ENCODE peak calls at places on chromosomes 1 and 21, in ten cellular contexts. Z is neural crest cell, R is thoracic aorta, M is sigmoid colon, Q is foreskin fibroblast, F is retinal pigment epithelial cell, U is MM.1S, L is ovary, G is lower lobe of right lung, T is adrenal gland. Y is an unnamed sample.

GRCh38 chr1:247189981-247190798 is 18.4 kb upstream of the ZNF124 start:
- DNase-seq in Z (no peak), M (no peak), U (no peak), R (no peak), T (no peak), G (no peak), L (no peak), F (no peak), Q (no peak), Y (no peak)

GRCh38 chr1:205247130-205247921 is 19.6 kb downstream of the TMCC2 start:
- DNase-seq in F (no peak), Q (no peak), G (no peak), Z (no peak), U (peak), R (no peak), L (peak), M (no peak), T (no peak), Y (no peak)

GRCh38 chr1:93605812-93606512 is 75.7 kb downstream of the BCAR3 start:
- DNase-seq in F (no peak), T (peak), U (no peak), G (no peak), L (no peak), R (no peak), Q (peak), M (peak), Z (no peak), Y (no peak)

GRCh38 chr1:78104322-78104721 is 58.6 kb downstream of the GIPC2 start:
- DNase-seq in U (no peak), G (no peak), L (no peak), F (no peak), R (no peak), Z (no peak), M (no peak), Q (peak), T (no peak), Y (no peak)

GRCh38 chr1:89873250-89873649 is 52.4 kb downstream of the LRRC8D start:
- DNase-seq in L (no peak), M (no peak), G (no peak), T (no peak), Q (no peak), F (no peak), Z (no peak), U (no peak), R (no peak), Y (no peak)

GRCh38 chr1:36775716-36776115 is 258.6 kb downstream of the GRIK3 start:
- DNase-seq in Q (no peak), Z (no peak), T (no peak), F (no peak), G (no peak), L (no peak), M (no peak), R (no peak), U (no peak), Y (no peak)

GRCh38 chr1:87359586-87359985 is 30.9 kb downstream of the LMO4 start:
- DNase-seq in Z (no peak), L (no peak), G (no peak), F (no peak), U (no peak), T (no peak), M (no peak), R (no peak), Q (no peak), Y (no peak)

GRCh38 chr1:116538527-116538926 is 32.3 kb downstream of the CD58 start:
- DNase-seq in T (no peak), L (no peak), G (no peak), Q (peak), F (no peak), R (no peak), M (no peak), U (no peak), Z (no peak), Y (no peak)

GRCh38 chr1:236983818-236984217 is 20.4 kb downstream of the MT1HL1 start:
- DNase-seq in R (no peak), L (no peak), T (no peak), M (no peak), U (no peak), Z (no peak), F (no peak), Q (no peak), G (no peak), Y (no peak)

GRCh38 chr1:54547601-54548388 is at the start of gene ACOT11:
- DNase-seq in M (peak), U (no peak), T (peak), Q (peak), Z (no peak), L (peak), G (peak), F (peak), R (peak), Y (no peak)

GRCh38 chr1:204623894-204624361 is 61.6 kb downstream of the LRRN2 start:
- DNase-seq in T (no peak), Q (peak), G (no peak), R (no peak), M (no peak), F (no peak), L (no peak), Z (no peak), U (peak), Y (no peak)

GRCh38 chr1:32903991-32904776 is 3.0 kb upstream of the TMEM54 start:
- DNase-seq in L (peak), Q (no peak), T (no peak), R (no peak), U (no peak), F (no peak), M (peak), Z (no peak), G (no peak), Y (no peak)

GRCh38 chr21:25456672-25457071 is 150.6 kb downstream of the MRPL39 start:
- DNase-seq in F (peak), M (no peak), R (no peak), L (no peak), Z (no peak), Q (no peak), T (no peak), G (no peak), U (no peak), Y (no peak)

GRCh38 chr1:1373051-1373450 is 2.0 kb downstream of the AURKAIP1 start:
- DNase-seq in Q (no peak), F (no peak), Z (no peak), L (no peak), U (no peak), M (no peak), G (no peak), T (no peak), R (no peak), Y (no peak)

GRCh38 chr1:1374068-1374860 is 743 bp downstream of the AURKAIP1 start:
- DNase-seq in R (no peak), F (no peak), Q (peak), Z (no peak), T (no peak), L (peak), M (no peak), U (no peak), G (peak), Y (no peak)

GRCh38 chr1:1373493-1374067 is 1.4 kb downstream of the AURKAIP1 start:
- DNase-seq in T (no peak), M (no peak), Q (no peak), G (no peak), F (no peak), L (peak), R (no peak), U (no peak), Z (no peak), Y (no peak)

GRCh38 chr1:1376551-1377226 is 1.7 kb upstream of the AURKAIP1 start:
- DNase-seq in Z (no peak), L (no peak), T (no peak), F (no peak), G (no peak), M (no peak), R (no peak), U (no peak), Q (no peak), Y (no peak)

DNA sequence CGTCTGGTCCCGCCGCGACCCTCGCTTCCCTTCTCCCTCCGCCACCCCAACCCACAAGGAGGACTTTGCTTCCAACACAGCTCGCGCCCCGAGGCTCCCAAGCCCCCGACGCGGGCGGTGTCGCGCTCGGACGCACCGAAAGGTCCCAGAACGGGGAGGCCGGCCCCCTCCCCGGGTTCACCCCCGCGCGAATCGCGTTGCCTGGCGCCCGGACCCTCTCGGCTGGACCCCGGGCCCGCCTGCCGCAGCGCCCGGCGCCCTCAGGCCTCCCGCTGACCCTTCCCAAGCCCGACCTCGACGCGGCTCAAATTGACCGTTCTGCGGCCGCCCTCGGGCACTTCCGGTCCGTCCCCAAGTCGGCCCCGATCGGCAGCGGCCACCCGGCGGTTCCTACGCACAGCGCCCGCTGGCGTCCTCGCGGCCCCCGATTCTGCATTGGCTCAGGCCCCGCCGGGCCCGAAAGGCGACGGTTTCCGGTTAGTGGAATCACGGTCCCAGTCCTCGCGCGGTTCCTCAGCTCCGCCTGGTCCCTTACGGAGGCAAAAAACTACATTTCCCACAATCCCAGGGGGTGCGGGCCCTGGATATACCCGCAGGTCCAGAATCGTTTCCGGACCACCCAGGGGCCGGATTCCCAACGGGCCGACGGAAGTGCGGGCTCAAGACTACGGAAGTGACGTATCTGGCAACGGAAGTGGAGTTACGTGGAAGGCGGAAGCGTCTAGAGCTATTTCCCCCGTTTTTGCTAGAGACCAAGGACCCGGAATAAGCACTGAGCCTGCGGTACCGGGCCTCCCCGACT is at the start of gene AURKAIP1:
- DNase-seq in Z (peak), M (peak), Q (peak), U (peak), T (peak), F (peak), R (peak), G (peak), L (peak), Y (peak)
- TF ChIP-seq CTCF in Z (peak), M (no peak), Q (peak), U (peak), T (no peak), F (peak), R (peak), G (peak), L (no peak), Y (no peak)

DNA sequence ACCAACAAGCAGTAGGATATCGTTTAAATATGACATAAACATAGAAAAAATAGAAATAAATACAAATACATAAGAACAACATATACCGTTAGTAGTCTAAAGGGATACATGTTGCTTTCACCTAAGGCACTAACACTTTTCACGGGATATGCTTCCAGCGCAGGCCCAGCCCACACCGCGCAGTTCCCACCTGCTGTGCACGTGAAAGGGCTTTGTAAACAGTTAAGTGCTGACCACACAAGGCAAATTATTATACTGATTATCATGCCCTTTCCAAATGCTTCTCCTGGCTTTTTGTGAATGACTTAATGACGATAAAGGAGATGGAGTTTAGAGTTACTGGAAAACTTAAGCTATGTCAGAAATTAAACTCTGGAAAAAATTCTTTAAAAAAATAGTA is 11.3 kb upstream of the IL22RA1 start:
- DNase-seq in R (no peak), L (no peak), M (no peak), Z (no peak), F (no peak), G (no peak), U (no peak), Q (no peak), T (no peak), Y (no peak)
- TF ChIP-seq CTCF in R (no peak), L (no peak), M (no peak), Z (no peak), F (no peak), G (no peak), U (no peak), Q (no peak), T (no peak), Y (no peak)

DNA sequence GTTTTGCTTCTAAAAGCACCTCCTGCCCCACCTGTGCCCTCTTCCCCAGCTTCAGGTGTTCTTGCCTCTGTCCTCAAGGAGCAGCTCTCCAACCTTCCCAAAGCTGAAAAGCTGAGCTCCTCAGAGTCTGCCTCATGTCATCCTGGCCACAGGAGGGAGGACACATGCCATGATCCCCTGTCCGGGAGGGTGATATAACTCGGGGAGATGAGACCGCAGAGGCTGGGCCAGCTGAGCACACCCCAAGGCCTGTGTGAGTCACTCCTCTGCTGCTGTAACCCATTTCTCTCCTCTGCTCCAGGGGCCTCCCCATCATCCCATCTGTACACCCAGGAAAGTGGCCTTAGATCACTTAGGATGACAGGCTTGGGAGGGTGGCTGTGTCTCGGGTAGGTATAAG is 49.8 kb downstream of the EPHB2 start:
- DNase-seq in Q (peak), L (no peak), U (no peak), M (no peak), Z (no peak), T (peak), G (no peak), F (no peak), R (no peak), Y (no peak)
- TF ChIP-seq CTCF in Q (no peak), L (no peak), U (no peak), M (no peak), Z (no peak), T (no peak), G (no peak), F (no peak), R (no peak), Y (no peak)

DNA sequence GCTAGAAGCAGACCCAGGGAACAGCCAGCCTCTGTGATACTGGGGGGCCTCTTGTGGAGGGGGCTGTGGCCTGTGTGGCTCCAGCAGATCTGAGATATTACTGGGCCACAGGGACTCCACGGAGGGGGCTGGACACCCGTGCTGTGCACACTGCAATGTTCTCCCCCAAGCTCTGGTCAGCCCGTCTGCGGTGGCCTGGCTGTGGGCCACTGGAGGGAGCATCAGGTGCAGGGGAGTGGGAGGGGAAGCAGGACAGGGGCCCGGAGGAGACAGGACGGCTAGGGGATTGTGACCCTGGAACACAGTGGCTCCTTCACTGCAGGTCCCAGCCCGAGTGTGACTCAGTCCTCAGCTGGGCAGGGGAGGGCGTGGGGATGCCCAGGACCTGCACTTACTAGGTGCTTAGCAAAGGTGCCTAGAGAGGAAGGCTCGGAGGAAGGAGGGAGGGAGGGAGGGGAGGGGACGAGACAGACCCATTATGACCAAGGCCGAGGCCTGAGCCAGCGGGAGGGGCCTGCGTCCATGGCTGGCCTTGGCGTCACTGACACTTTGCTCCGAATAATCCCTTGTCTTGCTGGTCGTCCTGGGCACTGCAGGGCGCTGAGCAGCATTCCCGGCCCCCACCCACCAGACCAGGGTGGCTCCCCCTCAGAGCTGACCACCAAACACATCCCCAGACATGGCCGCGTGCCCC is 44.2 kb downstream of the PRDM16 start:
- DNase-seq in Q (no peak), R (no peak), M (no peak), G (no peak), U (no peak), L (peak), T (peak), Z (no peak), F (peak), Y (no peak)
- TF ChIP-seq CTCF in Q (no peak), R (no peak), M (no peak), G (no peak), U (no peak), L (no peak), T (no peak), Z (no peak), F (no peak), Y (no peak)

GRCh38 chr1:229558460-229559335 is at the start of gene ABCB10:
- DNase-seq in F (peak), Z (peak), Q (peak), M (peak), L (peak), G (peak), T (peak), R (peak), U (peak), Y (peak)
- TF ChIP-seq CTCF in F (peak), Z (peak), Q (peak), M (peak), L (peak), G (peak), T (peak), R (peak), U (peak), Y (no peak)

Y was measured in omental fat pad.